ENCODE peak calls at places on chromosomes 13 and 19, in six cellular contexts. One of them, this sample, is unnamed.

GRCh38 chr19:5999693-6000092 is 21.8 kb upstream of the RANBP3 start:
- DNase-seq in iPS-NIHi11: no peak
- DNase-seq in stimulated activated CD4-positive, alpha-beta T cell treated with anti-CD3 and anti-CD28 coated beads, TNF-alpha, amount 100 ng/mL, for 48 hours: no peak
- DNase-seq in mucosa of gallbladder: no peak
- DNase-seq in CD4-positive, alpha-beta T cell: no peak
- DNase-seq in activated T-helper 1 cell treated with Interleukin-2 at 50 U/mL for 16 hours: no peak
- DNase-seq in this sample: no peak

GRCh38 chr19:6216996-6217751 is 62.6 kb downstream of the MLLT1 start:
- DNase-seq in CD4-positive, alpha-beta T cell: no peak
- DNase-seq in activated T-helper 1 cell treated with Interleukin-2 at 50 U/mL for 16 hours: no peak
- DNase-seq in stimulated activated CD4-positive, alpha-beta T cell treated with anti-CD3 and anti-CD28 coated beads, TNF-alpha, amount 100 ng/mL, for 48 hours: no peak
- DNase-seq in iPS-NIHi11: peak
- DNase-seq in mucosa of gallbladder: no peak
- DNase-seq in this sample: peak

GRCh38 chr13:32585625-32586021 is 629 bp upstream of the PDS5B start:
- DNase-seq in CD4-positive, alpha-beta T cell: no peak
- DNase-seq in iPS-NIHi11: peak
- DNase-seq in activated T-helper 1 cell treated with Interleukin-2 at 50 U/mL for 16 hours: no peak
- DNase-seq in mucosa of gallbladder: no peak
- DNase-seq in stimulated activated CD4-positive, alpha-beta T cell treated with anti-CD3 and anti-CD28 coated beads, TNF-alpha, amount 100 ng/mL, for 48 hours: no peak
- DNase-seq in this sample: peak

GRCh38 chr13:41621716-41622508 is 164.6 kb downstream of the RGCC start:
- DNase-seq in iPS-NIHi11: no peak
- DNase-seq in mucosa of gallbladder: no peak
- DNase-seq in activated T-helper 1 cell treated with Interleukin-2 at 50 U/mL for 16 hours: no peak
- DNase-seq in CD4-positive, alpha-beta T cell: no peak
- DNase-seq in stimulated activated CD4-positive, alpha-beta T cell treated with anti-CD3 and anti-CD28 coated beads, TNF-alpha, amount 100 ng/mL, for 48 hours: no peak
- DNase-seq in this sample: no peak

GRCh38 chr13:81762449-81762848 is 1421.5 kb upstream of the SPRY2 start:
- DNase-seq in stimulated activated CD4-positive, alpha-beta T cell treated with anti-CD3 and anti-CD28 coated beads, TNF-alpha, amount 100 ng/mL, for 48 hours: no peak
- DNase-seq in CD4-positive, alpha-beta T cell: no peak
- DNase-seq in activated T-helper 1 cell treated with Interleukin-2 at 50 U/mL for 16 hours: no peak
- DNase-seq in iPS-NIHi11: no peak
- DNase-seq in mucosa of gallbladder: no peak
- DNase-seq in this sample: no peak

GRCh38 chr19:17340302-17340870 is 3.0 kb downstream of the GTPBP3 start:
- DNase-seq in iPS-NIHi11: peak
- DNase-seq in stimulated activated CD4-positive, alpha-beta T cell treated with anti-CD3 and anti-CD28 coated beads, TNF-alpha, amount 100 ng/mL, for 48 hours: no peak
- DNase-seq in activated T-helper 1 cell treated with Interleukin-2 at 50 U/mL for 16 hours: no peak
- DNase-seq in mucosa of gallbladder: no peak
- DNase-seq in CD4-positive, alpha-beta T cell: no peak
- DNase-seq in this sample: no peak

GRCh38 chr19:56838930-56839664 is 1.4 kb downstream of the PEG3 start:
- DNase-seq in mucosa of gallbladder: peak
- DNase-seq in iPS-NIHi11: no peak
- DNase-seq in activated T-helper 1 cell treated with Interleukin-2 at 50 U/mL for 16 hours: no peak
- DNase-seq in stimulated activated CD4-positive, alpha-beta T cell treated with anti-CD3 and anti-CD28 coated beads, TNF-alpha, amount 100 ng/mL, for 48 hours: no peak
- DNase-seq in CD4-positive, alpha-beta T cell: no peak
- DNase-seq in this sample: peak

GRCh38 chr19:793775-794174 is 3.5 kb upstream of the PTBP1 start:
- DNase-seq in activated T-helper 1 cell treated with Interleukin-2 at 50 U/mL for 16 hours: no peak
- DNase-seq in stimulated activated CD4-positive, alpha-beta T cell treated with anti-CD3 and anti-CD28 coated beads, TNF-alpha, amount 100 ng/mL, for 48 hours: no peak
- DNase-seq in CD4-positive, alpha-beta T cell: no peak
- DNase-seq in mucosa of gallbladder: no peak
- DNase-seq in iPS-NIHi11: no peak
- DNase-seq in this sample: no peak

This sample was measured in thyroid gland.